ENCODE peak calls at places on chromosome 5, in six cellular contexts. L, Q, Y, G, U and F are unnamed samples.

GRCh38 chr5:16081376-16081775 is 98.2 kb downstream of the MARCHF11 start:
- DNase-seq in L (no peak), Q (no peak), Y (no peak), G (no peak), U (no peak), F (no peak)

GRCh38 chr5:142342128-142342981 is 17.5 kb upstream of the SPRY4 start:
- DNase-seq in L (no peak), Q (no peak), Y (no peak), G (no peak), U (no peak), F (peak; percentile 83)

GRCh38 chr5:134736173-134736812 is 2.1 kb upstream of the CAMLG start:
- DNase-seq in L (no peak), Q (no peak), Y (no peak), G (no peak), U (no peak), F (no peak)

GRCh38 chr5:60507687-60508086 is 192.3 kb downstream of the DEPDC1B start:
- DNase-seq in L (no peak), Q (no peak), Y (no peak), G (no peak), U (no peak), F (peak; percentile 52)

GRCh38 chr5:141557681-141558136 is 61.1 kb downstream of the DIAPH1 start:
- DNase-seq in L (peak; percentile 38), Q (peak; percentile 84), Y (peak; percentile 100), G (peak; percentile 65), U (peak; percentile 80), F (peak; percentile 100)

GRCh38 chr5:179795049-179795862 is 1.5 kb downstream of the LTC4S start:
- DNase-seq in L (no peak), Q (peak; percentile 30), Y (no peak), G (no peak), U (no peak), F (no peak)

GRCh38 chr5:175467983-175468698 is 10.2 kb upstream of the SFXN1 start:
- DNase-seq in L (no peak), Q (no peak), Y (no peak), G (no peak), U (no peak), F (no peak)

GRCh38 chr5:171336486-171337206 is 27.6 kb downstream of the TLX3 start:
- DNase-seq in L (no peak), Q (peak; percentile 45), Y (peak; percentile 69), G (no peak), U (peak; percentile 23), F (peak; percentile 42)

GRCh38 chr5:169350759-169351240 is 49.9 kb upstream of the SLIT3 start:
- DNase-seq in L (no peak), Q (no peak), Y (peak; percentile 100), G (no peak), U (no peak), F (peak; percentile 99)

GRCh38 chr5:159951387-159951786 is 35.1 kb downstream of the ADRA1B start:
- DNase-seq in L (no peak), Q (no peak), Y (no peak), G (no peak), U (no peak), F (no peak)

GRCh38 chr5:1044117-1044516 is 35.5 kb downstream of the NKD2 start:
- DNase-seq in L (no peak), Q (no peak), Y (no peak), G (no peak), U (no peak), F (no peak)

GRCh38 chr5:42274913-42275312 is 148.3 kb upstream of the GHR start:
- DNase-seq in L (no peak), Q (no peak), Y (no peak), G (no peak), U (no peak), F (no peak)

GRCh38 chr5:124025306-124025705 is 513.3 kb downstream of the CSNK1G3 start:
- DNase-seq in L (no peak), Q (no peak), Y (no peak), G (no peak), U (no peak), F (no peak)

GRCh38 chr5:6457592-6457991 is 8.9 kb downstream of the UBE2QL1 start:
- DNase-seq in L (no peak), Q (no peak), Y (no peak), G (no peak), U (no peak), F (no peak)

GRCh38 chr5:133844836-133845235 is 123.6 kb downstream of the C5orf15 start:
- DNase-seq in L (no peak), Q (no peak), Y (no peak), G (no peak), U (no peak), F (no peak)

GRCh38 chr5:95084757-95085156 is 200.1 kb downstream of the MCTP1 start:
- DNase-seq in L (no peak), Q (no peak), Y (no peak), G (no peak), U (no peak), F (no peak)

GRCh38 chr5:30765227-30765626 is 428.3 kb upstream of the CDH6 start:
- DNase-seq in L (no peak), Q (no peak), Y (peak; percentile 69), G (no peak), U (no peak), F (peak; percentile 73)

GRCh38 chr5:66617223-66617861 is 21.1 kb downstream of the MAST4 start:
- DNase-seq in L (no peak), Q (no peak), Y (no peak), G (no peak), U (no peak), F (no peak)

GRCh38 chr5:149363345-149363744 is 5.5 kb downstream of the PCYOX1L start:
- DNase-seq in L (no peak), Q (no peak), Y (no peak), G (no peak), U (no peak), F (no peak)

GRCh38 chr5:87243161-87243877 is 24.4 kb upstream of the RASA1 start:
- DNase-seq in L (no peak), Q (no peak), Y (peak; percentile 88), G (no peak), U (peak; percentile 52), F (peak; percentile 57)

GRCh38 chr5:82551840-82552385 is 273.8 kb upstream of the RPS23 start:
- DNase-seq in L (no peak), Q (no peak), Y (no peak), G (no peak), U (no peak), F (no peak)

GRCh38 chr5:5181650-5182324 is 41.7 kb downstream of the ADAMTS16 start:
- DNase-seq in L (no peak), Q (no peak), Y (no peak), G (no peak), U (no peak), F (no peak)

GRCh38 chr5:77649776-77650175 is 11.3 kb upstream of the OTP start:
- DNase-seq in L (no peak), Q (no peak), Y (no peak), G (no peak), U (no peak), F (no peak)

GRCh38 chr5:132445930-132446329 is 44.6 kb downstream of the IRF1 start:
- DNase-seq in L (no peak), Q (peak; percentile 4), Y (no peak), G (no peak), U (no peak), F (no peak)

GRCh38 chr5:132816554-132816953 is 3.5 kb downstream of the SOWAHA start:
- DNase-seq in L (no peak), Q (no peak), Y (no peak), G (no peak), U (no peak), F (no peak)

GRCh38 chr5:72268753-72269410 is 51.2 kb downstream of the MRPS27 start:
- DNase-seq in L (no peak), Q (peak; percentile 46), Y (peak; percentile 43), G (peak; percentile 46), U (peak; percentile 45), F (no peak)

GRCh38 chr5:154849791-154850201 is 607 bp downstream of the FAXDC2 start:
- DNase-seq in L (no peak), Q (no peak), Y (peak; percentile 58), G (no peak), U (no peak), F (peak; percentile 27)

GRCh38 chr5:149422429-149423286 is 43.6 kb upstream of the IL17B start:
- DNase-seq in L (no peak), Q (no peak), Y (peak; percentile 75), G (no peak), U (no peak), F (peak; percentile 82)

GRCh38 chr5:31680528-31680927 is 41.6 kb downstream of the PDZD2 start:
- DNase-seq in L (no peak), Q (no peak), Y (no peak), G (no peak), U (no peak), F (no peak)

GRCh38 chr5:95130951-95131350 is 153.9 kb downstream of the MCTP1 start:
- DNase-seq in L (no peak), Q (no peak), Y (no peak), G (no peak), U (no peak), F (no peak)

GRCh38 chr5:59206132-59206581 is 623.3 kb downstream of the RAB3C start:
- DNase-seq in L (no peak), Q (no peak), Y (no peak), G (no peak), U (no peak), F (peak; percentile 90)

GRCh38 chr5:141208478-141208877 is at the start of gene PCDHB12:
- DNase-seq in L (no peak), Q (no peak), Y (no peak), G (no peak), U (no peak), F (no peak)

GRCh38 chr5:17014686-17015085 is 78.6 kb upstream of the MYO10 start:
- DNase-seq in L (no peak), Q (no peak), Y (no peak), G (no peak), U (no peak), F (no peak)

GRCh38 chr5:2007906-2008437 is 125.2 kb upstream of the IRX4 start:
- DNase-seq in L (no peak), Q (no peak), Y (no peak), G (no peak), U (no peak), F (no peak)

GRCh38 chr5:92403308-92403707 is 1020.2 kb upstream of the ARRDC3 start:
- DNase-seq in L (no peak), Q (no peak), Y (no peak), G (no peak), U (no peak), F (no peak)

GRCh38 chr5:139817362-139817761 is 21.8 kb downstream of the PSD2 start:
- DNase-seq in L (no peak), Q (no peak), Y (no peak), G (no peak), U (no peak), F (no peak)

GRCh38 chr5:126676195-126676624 is 75.5 kb downstream of the PHAX start:
- DNase-seq in L (peak; percentile 8), Q (peak; percentile 78), Y (peak; percentile 52), G (peak; percentile 63), U (peak; percentile 78), F (peak; percentile 35)